ENCODE peak calls at places on chromosome 21, in nine cellular contexts. Z is endodermal cell, G is pancreas, F is GM20000, Y is NCI-H1930, S is astrocyte of the spinal cord, H is IMR-90, Q is stromal cell of bone marrow, R is substantia nigra. J is an unnamed sample.

GRCh38 chr21:36077758-36078157 is 7.9 kb downstream of the CBR1 start:
- DNase-seq in H (no peak), S (no peak), Q (no peak), F (no peak), G (no peak), Y (no peak), Z (no peak), R (no peak), J (no peak)

GRCh38 chr21:38596264-38597042 is 98.2 kb upstream of the ERG start:
- DNase-seq in Y (no peak), R (no peak), F (no peak), S (peak), G (no peak), Z (no peak), Q (no peak), H (no peak), J (no peak)

GRCh38 chr21:42190492-42190875 is 28.5 kb upstream of the ABCG1 start:
- DNase-seq in G (no peak), F (no peak), Y (no peak), H (no peak), R (no peak), S (no peak), Z (no peak), Q (no peak), J (no peak)

GRCh38 chr21:36615274-36615964 is 83.5 kb upstream of the SIM2 start:
- DNase-seq in Z (peak), S (no peak), G (no peak), Y (no peak), Q (no peak), F (no peak), H (no peak), R (no peak), J (no peak)

GRCh38 chr21:37088196-37088595 is 15.1 kb downstream of the TTC3 start:
- DNase-seq in S (no peak), F (no peak), H (peak), Q (no peak), Z (no peak), R (no peak), G (no peak), Y (no peak), J (peak)

GRCh38 chr21:46604975-46605758 is at the start of gene S100B:
- DNase-seq in R (peak), S (no peak), Z (peak), H (no peak), F (no peak), G (no peak), Y (no peak), Q (no peak), J (no peak)

GRCh38 chr21:35529141-35529863 is 480.2 kb upstream of the RUNX1 start:
- DNase-seq in S (peak), Q (peak), Y (no peak), R (no peak), H (peak), F (peak), Z (no peak), G (no peak), J (peak)

GRCh38 chr21:14523234-14523633 is 22.9 kb downstream of the SAMSN1 start:
- DNase-seq in F (peak), S (no peak), H (no peak), Y (no peak), G (no peak), Q (no peak), Z (no peak), R (no peak), J (no peak)

GRCh38 chr21:15797577-15798363 is 68.0 kb downstream of the USP25 start:
- DNase-seq in R (no peak), F (no peak), Z (no peak), G (no peak), S (no peak), H (no peak), Q (no peak), Y (no peak), J (peak)

J was measured in mesenchymal stem cell.